ENCODE peak calls at places on chromosome 10, in five cellular contexts. C, I, K, B and X are unnamed samples. For H3K27me3, the result is how much of the 10 kb centered on the place peaks cover.

GRCh38 chr10:28431139-28431538 is 101.8 kb upstream of the WAC start:
- DNase-seq in C (no peak), I (no peak), K (no peak), B (no peak), X (no peak)

GRCh38 chr10:88715517-88715916 is 9.5 kb downstream of the LIPK start:
- DNase-seq in C (no peak), I (no peak), K (no peak), B (no peak), X (no peak)

GRCh38 chr10:129494740-129495139 is 27.7 kb downstream of the MGMT start:
- DNase-seq in C (no peak), I (no peak), K (no peak), B (no peak), X (no peak)

GRCh38 chr10:90945496-90946070 is 24.7 kb upstream of the ANKRD1 start:
- DNase-seq in C (no peak), I (no peak), K (no peak), B (no peak), X (no peak)

GRCh38 chr10:78783753-78784152 is 285.0 kb upstream of the ZMIZ1 start:
- DNase-seq in C (no peak), I (no peak), K (no peak), B (no peak), X (no peak)

GRCh38 chr10:28875535-28876208 is 198.4 kb downstream of the BAMBI start:
- DNase-seq in C (no peak), I (no peak), K (no peak), B (no peak), X (peak)

GRCh38 chr10:86827639-86828038 is 71.2 kb downstream of the BMPR1A start:
- DNase-seq in C (no peak), I (no peak), K (no peak), B (no peak), X (no peak)

GRCh38 chr10:8054243-8054497 is 318 bp upstream of the GATA3 start:
- DNase-seq in C (no peak), I (no peak), K (no peak), B (no peak), X (peak)

GRCh38 chr10:94320285-94320914 is 42.3 kb downstream of the NOC3L start:
- DNase-seq in C (peak), I (no peak), K (peak), B (peak), X (peak)

GRCh38 chr10:131047501-131047900 is 264.0 kb downstream of the TCERG1L start:
- DNase-seq in C (no peak), I (no peak), K (no peak), B (no peak), X (no peak)
- H3K27me3 ChIP-seq in C (under half), I (under half), K (under half), B (under half), X (under half)

GRCh38 chr10:70479626-70480253 is 1.2 kb downstream of the PALD1 start:
- DNase-seq in C (no peak), I (no peak), K (no peak), B (no peak), X (no peak)

GRCh38 chr10:70480254-70480861 is 1.8 kb downstream of the PALD1 start:
- DNase-seq in C (no peak), I (no peak), K (no peak), B (no peak), X (no peak)

GRCh38 chr10:70481831-70482530 is 3.4 kb downstream of the PALD1 start:
- DNase-seq in C (peak), I (peak), K (peak), B (no peak), X (no peak)

GRCh38 chr10:70479161-70479531 is 579 bp downstream of the PALD1 start:
- DNase-seq in C (no peak), I (no peak), K (no peak), B (no peak), X (no peak)

GRCh38 chr10:70481105-70481504 is 2.5 kb downstream of the PALD1 start:
- DNase-seq in C (no peak), I (no peak), K (no peak), B (no peak), X (no peak)
- H3K4me3 ChIP-seq in C (no peak), I (no peak), K (no peak), B (no peak), X (no peak)

GRCh38 chr10:21514808-21515580 is 10.5 kb downstream of the SKIDA1 start:
- DNase-seq in C (no peak), I (no peak), K (no peak), B (no peak), X (no peak)

GRCh38 chr10:21516270-21517131 is 9.0 kb downstream of the SKIDA1 start:
- DNase-seq in C (peak), I (peak), K (peak), B (peak), X (peak)

GRCh38 chr10:21513035-21513434 is 12.4 kb downstream of the SKIDA1 start:
- DNase-seq in C (no peak), I (no peak), K (no peak), B (no peak), X (no peak)

GRCh38 chr10:21515581-21516269 is 9.8 kb downstream of the SKIDA1 start:
- DNase-seq in C (no peak), I (no peak), K (no peak), B (no peak), X (no peak)

DNA sequence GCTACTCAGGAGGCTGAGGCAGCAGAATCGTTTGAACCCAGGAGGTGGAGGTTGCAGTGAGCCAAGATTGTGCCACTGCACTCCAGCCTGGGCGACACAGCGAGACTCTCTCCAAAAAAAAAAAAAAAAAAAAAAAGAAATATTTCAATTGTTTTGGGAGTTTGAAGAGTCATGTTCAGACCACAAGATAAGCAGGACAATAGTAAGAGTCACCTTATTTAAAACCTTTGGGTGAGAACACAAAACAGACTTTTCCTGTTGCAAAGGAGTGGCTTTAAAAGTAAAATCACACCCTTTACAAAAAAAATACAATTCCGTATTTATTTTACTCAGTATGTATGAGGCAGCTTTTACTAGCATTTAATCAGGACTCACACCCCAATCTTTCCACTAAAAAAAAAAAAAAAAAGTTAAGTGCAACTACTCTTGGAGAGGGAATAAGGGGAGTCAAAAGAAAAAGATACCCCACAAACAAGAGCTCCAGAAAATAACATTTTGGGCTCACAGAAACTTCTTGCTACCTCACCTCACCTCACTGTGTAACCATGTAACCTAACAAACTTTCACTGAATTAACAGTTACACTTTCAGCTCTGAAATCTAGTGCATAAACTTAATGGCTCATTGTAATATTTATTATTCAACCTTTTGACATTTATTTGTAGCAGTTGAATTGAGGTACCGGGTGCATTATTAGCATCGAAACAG is 11.2 kb downstream of the SKIDA1 start:
- DNase-seq in C (no peak), I (no peak), K (no peak), B (no peak), X (no peak)
- H3K27me3 ChIP-seq in C (under half), I (under half), K (under half), B (under half), X (under half)

GRCh38 chr10:14562197-14562596 is 212.5 kb downstream of the FAM107B start:
- DNase-seq in C (no peak), I (no peak), K (no peak), B (no peak), X (no peak)

GRCh38 chr10:14563359-14563758 is 211.3 kb downstream of the FAM107B start:
- DNase-seq in C (no peak), I (no peak), K (no peak), B (no peak), X (no peak)

GRCh38 chr10:14565199-14565598 is 209.5 kb downstream of the FAM107B start:
- DNase-seq in C (no peak), I (no peak), K (no peak), B (no peak), X (no peak)

GRCh38 chr10:14562615-14563214 is 212.0 kb downstream of the FAM107B start:
- DNase-seq in C (no peak), I (no peak), K (no peak), B (no peak), X (no peak)

GRCh38 chr10:14564268-14564744 is 210.4 kb downstream of the FAM107B start:
- DNase-seq in C (no peak), I (no peak), K (no peak), B (no peak), X (no peak)
- H3K4me3 ChIP-seq in C (no peak), I (no peak), K (no peak), B (no peak), X (no peak)